ENCODE peak calls at places on chromosomes 6 and 20, in five cellular contexts. J is HEK293T, T is ACHN, H is nephron progenitor cell, G is T-helper 1 cell. K is an unnamed sample.

GRCh38 chr6:151255811-151256210 is 16.0 kb downstream of the AKAP12 start:
- DNase-seq in J (no peak), T (no peak), H (no peak), G (no peak), K (no peak)

GRCh38 chr20:62405108-62405980 is 1.7 kb downstream of the CABLES2 start:
- DNase-seq in J (peak), T (peak), H (peak), G (no peak), K (peak)

GRCh38 chr6:144897441-144897921 is 612.3 kb downstream of the UTRN start:
- DNase-seq in J (no peak), T (peak), H (no peak), G (no peak), K (peak)

GRCh38 chr6:129679758-129680157 is 30.2 kb downstream of the ARHGAP18 start:
- DNase-seq in J (no peak), T (no peak), H (no peak), G (no peak), K (no peak)

GRCh38 chr20:8385247-8385646 is 253.2 kb downstream of the PLCB1 start:
- DNase-seq in J (no peak), T (no peak), H (no peak), G (no peak), K (no peak)

GRCh38 chr6:137864812-137865508 is 2.1 kb upstream of the TNFAIP3 start:
- DNase-seq in J (no peak), T (no peak), H (no peak), G (no peak), K (no peak)

GRCh38 chr20:62958388-62959100 is 6.0 kb downstream of the SLC17A9 start:
- DNase-seq in J (no peak), T (no peak), H (no peak), G (no peak), K (no peak)

GRCh38 chr6:68007717-68008116 is 627.4 kb upstream of the ADGRB3 start:
- DNase-seq in J (no peak), T (no peak), H (no peak), G (no peak), K (no peak)

GRCh38 chr6:14857501-14857900 is 388.4 kb upstream of the JARID2 start:
- DNase-seq in J (no peak), T (no peak), H (no peak), G (peak), K (no peak)

GRCh38 chr6:53461041-53461656 is 83.8 kb downstream of the GCLC start:
- DNase-seq in J (no peak), T (no peak), H (no peak), G (no peak), K (no peak)

GRCh38 chr6:154566866-154567265 is 56.4 kb upstream of the CNKSR3 start:
- DNase-seq in J (no peak), T (no peak), H (no peak), G (no peak), K (no peak)

GRCh38 chr6:137799950-137800568 is 67.0 kb upstream of the TNFAIP3 start:
- DNase-seq in J (peak), T (peak), H (no peak), G (peak), K (peak)